ENCODE peak calls at places on chromosomes 11 and 22, in four cellular contexts. P is GM23248, U is neural progenitor cell, F is PC-3. O is an unnamed sample. For H3K9me3, the result is how much of the 10 kb centered on the place peaks cover.

GRCh38 chr11:20303451-20303965 is 60.0 kb upstream of the HTATIP2 start:
- DNase-seq in P (no peak), F (no peak), U (peak), O (no peak)

GRCh38 chr11:18752502-18752901 is 26.5 kb upstream of the IGSF22 start:
- DNase-seq in U (peak), P (no peak), F (no peak), O (no peak)

GRCh38 chr22:35306350-35306967 is 6.8 kb downstream of the TOM1 start:
- DNase-seq in U (peak), P (peak), F (no peak), O (no peak)

GRCh38 chr11:12729941-12730340 is 55.7 kb downstream of the TEAD1 start:
- DNase-seq in F (peak), U (no peak), P (no peak), O (no peak)

GRCh38 chr11:47689480-47689879 is 25.7 kb downstream of the AGBL2 start:
- DNase-seq in P (no peak), U (no peak), F (no peak), O (no peak)

GRCh38 chr11:36231300-36231699 is 57.9 kb downstream of the COMMD9 start:
- DNase-seq in U (no peak), P (peak), F (peak), O (no peak)

GRCh38 chr22:24893341-24894070 is 53.0 kb downstream of the LHFPL7 start:
- DNase-seq in P (no peak), F (no peak), U (no peak), O (no peak)

GRCh38 chr22:32644252-32645100 is 157.0 kb upstream of the TIMP3 start:
- DNase-seq in U (no peak), F (no peak), P (peak), O (no peak)

GRCh38 chr22:30969532-30970355 is 679 bp downstream of the TUG1 start:
- DNase-seq in F (peak), U (no peak), P (peak), O (peak)

GRCh38 chr11:57308426-57309060 is 16.2 kb downstream of the TNKS1BP1 start:
- DNase-seq in F (no peak), U (no peak), P (no peak), O (no peak)

GRCh38 chr11:47586043-47586442 is 435 bp upstream of the FAM180B start:
- DNase-seq in F (no peak), U (no peak), P (no peak), O (no peak)

GRCh38 chr11:2377511-2378443 is 667 bp downstream of the CD81 start:
- DNase-seq in F (peak), U (peak), P (peak), O (no peak)

GRCh38 chr22:28442264-28442950 is 237.2 kb downstream of the TTC28 start:
- DNase-seq in P (peak), F (no peak), U (peak), O (peak)

GRCh38 chr11:102111787-102112653 is 1.8 kb downstream of the YAP1 start:
- DNase-seq in P (peak), F (peak), U (peak), O (no peak)

GRCh38 chr11:104572279-104572678 is 326.0 kb downstream of the CASP12 start:
- DNase-seq in F (peak), P (no peak), U (no peak), O (no peak)

GRCh38 chr11:82606738-82607137 is 126.9 kb downstream of the FAM181B start:
- DNase-seq in U (no peak), P (no peak), F (no peak), O (no peak)

GRCh38 chr11:12167098-12167999 is 57.0 kb downstream of the MICAL2 start:
- DNase-seq in P (peak), U (no peak), F (peak), O (no peak)

GRCh38 chr11:62400760-62401159 is 18.1 kb upstream of the SCGB1A1 start:
- DNase-seq in P (peak), U (no peak), F (no peak), O (no peak)

GRCh38 chr22:32413715-32414114 is 1.7 kb upstream of the RTCB start:
- DNase-seq in P (peak), U (no peak), F (peak), O (peak)

GRCh38 chr11:103079833-103080232 is 12.1 kb downstream of the DCUN1D5 start:
- DNase-seq in P (peak), U (no peak), F (peak), O (no peak)

GRCh38 chr11:10728154-10728553 is 22.9 kb upstream of the CTR9 start:
- DNase-seq in P (peak), U (no peak), F (no peak), O (no peak)

GRCh38 chr22:45903355-45904149 is 73.4 kb downstream of the WNT7B start:
- DNase-seq in F (peak), P (peak), U (no peak), O (no peak)

GRCh38 chr22:29872145-29872893 is 10.7 kb upstream of the MTMR3 start:
- DNase-seq in U (no peak), F (no peak), P (no peak), O (peak)

GRCh38 chr11:2366271-2366670 is 10.8 kb upstream of the CD81 start:
- DNase-seq in F (no peak), U (no peak), P (no peak), O (no peak)

DNA sequence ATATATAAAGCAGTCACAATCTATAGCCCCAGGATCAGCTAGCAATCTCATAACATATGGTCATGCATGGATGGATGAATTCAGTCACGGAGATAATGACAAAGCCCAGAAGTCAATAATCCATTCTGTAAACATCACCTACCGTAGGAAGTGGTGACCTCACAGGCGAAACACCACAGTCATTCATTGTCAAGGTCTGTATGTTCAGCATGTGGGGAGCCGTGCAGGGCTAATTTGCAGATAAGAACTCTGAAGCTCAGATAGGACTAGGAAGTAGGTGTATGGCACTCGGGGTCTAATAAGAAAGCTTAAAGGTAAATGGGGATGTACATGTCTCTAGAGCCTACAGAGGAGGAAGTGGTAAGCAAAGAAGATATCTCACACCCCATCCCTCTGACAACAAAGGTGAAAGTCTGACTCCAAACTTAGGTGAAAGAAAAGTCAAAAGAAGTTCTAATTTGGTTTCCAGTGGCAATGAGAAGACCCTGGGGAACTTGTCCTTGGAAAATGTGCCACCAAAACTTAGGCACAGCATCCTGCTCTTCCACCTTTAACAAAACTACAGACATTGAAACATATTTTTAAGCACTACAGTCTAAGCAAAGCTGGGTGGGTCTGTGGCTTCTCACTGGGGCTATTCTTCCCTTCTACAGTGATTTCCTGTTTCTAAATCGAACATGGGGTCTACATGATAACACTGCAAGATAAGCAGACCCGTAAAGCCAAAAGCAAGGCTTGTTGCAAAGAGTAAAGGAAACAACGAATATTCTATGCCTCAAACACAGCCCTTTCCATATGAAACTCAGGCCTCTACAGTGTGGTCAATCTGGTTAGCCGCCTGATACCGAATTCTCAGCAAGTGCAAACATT is 5.2 kb downstream of the CRTAM start:
- DNase-seq in U (no peak), F (no peak), P (no peak), O (no peak)
- TF ChIP-seq EZH2phosphoT487 in U (no peak), F (no peak), P (no peak), O (no peak)

DNA sequence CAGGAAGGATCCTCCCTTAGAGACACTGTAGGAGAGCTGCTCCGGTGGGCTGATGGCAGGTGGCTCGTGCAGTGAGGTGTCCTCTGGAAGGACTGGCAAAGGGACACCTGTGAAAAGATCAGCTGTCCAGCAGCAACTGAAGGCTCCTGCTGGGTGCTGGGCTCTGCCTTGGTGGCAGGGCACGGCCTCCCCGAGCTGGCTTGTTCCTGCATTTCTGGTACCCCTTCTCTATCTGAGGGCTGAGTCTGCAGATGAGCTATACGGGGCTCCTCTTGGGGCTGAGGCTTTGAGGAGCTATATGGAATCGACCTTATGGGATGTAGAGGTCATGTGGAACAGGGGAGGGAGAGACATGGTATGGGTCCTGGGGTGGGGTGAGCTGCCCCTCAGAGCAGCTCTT is 875.8 kb downstream of the BRD1 start:
- DNase-seq in P (no peak), U (no peak), F (no peak), O (no peak)
- H3K9me3 ChIP-seq in P (under half), U (under half), F (under half), O (under half)

GRCh38 chr11:65613091-65613928 is 711 bp downstream of the MAP3K11 start:
- DNase-seq in P (peak), F (peak), U (peak), O (peak)

GRCh38 chr11:65617136-65617850 is 1.7 kb downstream of the PCNX3 start:
- DNase-seq in P (no peak), F (no peak), U (no peak), O (no peak)

GRCh38 chr11:65616575-65617001 is 1.0 kb downstream of the PCNX3 start:
- DNase-seq in U (no peak), P (no peak), F (no peak), O (no peak)

GRCh38 chr11:65615950-65616574 is 486 bp downstream of the PCNX3 start:
- DNase-seq in P (peak), U (peak), F (peak), O (peak)

GRCh38 chr11:65615229-65615949 is at the start of gene PCNX3:
- DNase-seq in F (peak), U (peak), P (peak), O (peak)
- TF ChIP-seq EZH2 in F (no peak), U (no peak), P (no peak), O (no peak)

DNA sequence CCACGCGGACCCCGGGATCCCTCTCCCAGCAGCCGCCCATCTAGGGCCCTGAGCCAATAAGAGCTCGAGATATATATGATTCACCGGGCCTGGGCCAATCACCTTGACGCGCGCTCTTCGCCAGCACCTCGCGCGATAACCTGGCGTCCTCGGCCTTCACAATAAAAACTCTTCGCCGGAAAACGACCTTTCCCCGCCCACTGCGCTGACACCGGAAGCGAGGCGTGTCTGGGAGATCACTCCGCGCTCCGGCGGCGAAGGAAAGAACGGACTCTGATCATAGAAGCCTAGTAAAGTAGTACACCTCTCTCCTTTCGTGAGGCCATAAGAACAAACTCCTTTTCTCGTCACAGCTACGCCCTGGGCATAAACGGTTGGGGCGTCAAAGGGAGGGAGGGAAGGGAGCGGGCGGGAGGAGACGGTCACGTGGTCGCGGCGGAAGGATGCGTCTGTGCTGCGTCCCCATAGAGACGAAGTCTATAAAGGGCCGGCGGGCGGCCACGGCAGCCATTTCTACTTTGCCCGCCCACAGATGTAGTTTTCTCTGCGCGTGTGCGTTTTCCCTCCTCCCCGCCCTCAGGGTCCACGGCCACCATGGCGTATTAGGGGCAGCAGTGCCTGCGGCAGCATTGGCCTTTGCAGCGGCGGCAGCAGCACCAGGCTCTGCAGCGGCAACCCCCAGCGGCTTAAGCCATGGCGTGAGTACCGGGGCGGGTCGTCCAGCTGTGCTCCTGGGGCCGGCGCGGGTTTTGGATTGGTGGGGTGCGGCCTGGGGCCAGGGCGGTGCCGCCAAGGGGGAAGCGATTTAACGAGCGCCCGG is at the start of gene ATF4:
- DNase-seq in F (peak), U (peak), P (peak), O (peak)
- TF ChIP-seq EZH2phosphoT487 in F (no peak), U (no peak), P (no peak), O (no peak)

GRCh38 chr22:47369431-47370015 is 607.1 kb downstream of the TBC1D22A start:
- DNase-seq in F (no peak), P (no peak), U (no peak), O (no peak)
- H3K9me3 ChIP-seq in F (under half), P (under half), U (under half), O (under half)